ENCODE peak calls at places on chromosomes 4 and X, in five cellular contexts. I is H9, L is IMR-90, A is neuronal stem cell, Y is trophoblast cell. K is an unnamed sample.

GRCh38 chr4:185805979-185806378 is 6.0 kb downstream of the SORBS2 start:
- DNase-seq in I (no peak), L (no peak), A (no peak), Y (no peak), K (no peak)

GRCh38 chrX:153995504-153995903 is 22.9 kb downstream of the TMEM187 start:
- DNase-seq in I (no peak), L (no peak), A (no peak), Y (no peak), K (no peak)

GRCh38 chr4:73103799-73104503 is 34.4 kb upstream of the COX18 start:
- DNase-seq in I (no peak), L (peak), A (no peak), Y (no peak), K (no peak)

GRCh38 chr4:173494013-173494970 is 35.7 kb downstream of the HAND2 start:
- DNase-seq in I (peak), L (peak), A (no peak), Y (peak), K (peak)

GRCh38 chr4:15303052-15303641 is 124.7 kb upstream of the C1QTNF7 start:
- DNase-seq in I (no peak), L (peak), A (no peak), Y (peak), K (no peak)

GRCh38 chrX:46573896-46574336 is 351 bp downstream of the CHST7 start:
- DNase-seq in I (peak), L (peak), A (peak), Y (no peak), K (peak)

GRCh38 chr4:98434816-98435215 is 173.6 kb downstream of the RAP1GDS1 start:
- DNase-seq in I (no peak), L (no peak), A (no peak), Y (no peak), K (no peak)

GRCh38 chr4:55118397-55118796 is 7.0 kb downstream of the KDR start:
- DNase-seq in I (no peak), L (no peak), A (no peak), Y (no peak), K (no peak)

GRCh38 chr4:1230316-1230715 is 18.6 kb downstream of the CTBP1 start:
- DNase-seq in I (no peak), L (no peak), A (no peak), Y (no peak), K (no peak)

GRCh38 chr4:18020145-18020670 is 1.3 kb downstream of the LCORL start:
- DNase-seq in I (peak), L (peak), A (no peak), Y (no peak), K (no peak)

GRCh38 chr4:24657768-24658617 is 73.6 kb upstream of the DHX15 start:
- DNase-seq in I (no peak), L (peak), A (no peak), Y (peak), K (no peak)

GRCh38 chr4:24595662-24596061 is 11.3 kb upstream of the DHX15 start:
- DNase-seq in I (no peak), L (no peak), A (no peak), Y (no peak), K (no peak)

GRCh38 chr4:54800831-54801530 is 143.2 kb downstream of the KIT start:
- DNase-seq in I (no peak), L (no peak), A (no peak), Y (no peak), K (no peak)

GRCh38 chrX:40671126-40671525 is 23.8 kb upstream of the CXorf38 start:
- DNase-seq in I (no peak), L (no peak), A (no peak), Y (no peak), K (no peak)

GRCh38 chrX:10017866-10018265 is 50.7 kb downstream of the CLDN34 start:
- DNase-seq in I (no peak), L (peak), A (no peak), Y (no peak), K (no peak)

GRCh38 chr4:169064281-169064680 is 54.2 kb upstream of the CBR4 start:
- DNase-seq in I (no peak), L (no peak), A (no peak), Y (no peak), K (no peak)

GRCh38 chr4:77385124-77385969 is 220.3 kb upstream of the CXCL13 start:
- DNase-seq in I (peak), L (peak), A (peak), Y (peak), K (peak)

GRCh38 chrX:41688835-41689234 is at the start of gene GPR34:
- DNase-seq in I (no peak), L (no peak), A (no peak), Y (no peak), K (no peak)

GRCh38 chrX:45517090-45517973 is 316.7 kb upstream of the DIPK2B start:
- DNase-seq in I (no peak), L (peak), A (no peak), Y (no peak), K (no peak)

GRCh38 chrX:11446951-11447350 is 153.7 kb downstream of the AMELX start:
- DNase-seq in I (no peak), L (peak), A (no peak), Y (no peak), K (no peak)

GRCh38 chr4:3340703-3341088 is 47.9 kb downstream of the RGS12 start:
- DNase-seq in I (no peak), L (no peak), A (no peak), Y (no peak), K (no peak)

GRCh38 chr4:165761968-165762367 is 111.1 kb upstream of the TLL1 start:
- DNase-seq in I (no peak), L (no peak), A (no peak), Y (no peak), K (no peak)

GRCh38 chrX:2490634-2491033 is 10.1 kb downstream of the DHRSX start:
- DNase-seq in I (no peak), L (no peak), A (no peak), Y (no peak), K (no peak)

GRCh38 chr4:31104596-31104995 is 384.4 kb downstream of the PCDH7 start:
- DNase-seq in I (no peak), L (no peak), A (no peak), Y (no peak), K (no peak)

GRCh38 chrX:40622741-40623536 is at the start of gene MPC1L:
- DNase-seq in I (peak), L (no peak), A (no peak), Y (no peak), K (no peak)

GRCh38 chr4:14924945-14925344 is 77.3 kb upstream of the CPEB2 start:
- DNase-seq in I (no peak), L (no peak), A (no peak), Y (no peak), K (no peak)

GRCh38 chr4:74202062-74202586 is 44.2 kb downstream of the MTHFD2L start:
- DNase-seq in I (no peak), L (peak), A (no peak), Y (no peak), K (no peak)

GRCh38 chr4:26058537-26058936 is 144.5 kb downstream of the SMIM20 start:
- DNase-seq in I (no peak), L (no peak), A (no peak), Y (peak), K (no peak)

GRCh38 chr4:101958547-101958946 is 168.0 kb downstream of the BANK1 start:
- DNase-seq in I (no peak), L (no peak), A (no peak), Y (no peak), K (no peak)

GRCh38 chr4:3135155-3136011 is 60.9 kb downstream of the HTT start:
- DNase-seq in I (no peak), L (no peak), A (no peak), Y (no peak), K (no peak)

GRCh38 chr4:40763228-40763716 is 13.5 kb downstream of the NSUN7 start:
- DNase-seq in I (no peak), L (peak), A (no peak), Y (no peak), K (no peak)

GRCh38 chr4:26791346-26791745 is 69.3 kb upstream of the STIM2 start:
- DNase-seq in I (no peak), L (no peak), A (no peak), Y (no peak), K (no peak)

GRCh38 chrX:71636438-71637252 is 18.3 kb upstream of the CXCR3 start:
- DNase-seq in I (no peak), L (no peak), A (no peak), Y (no peak), K (no peak)

GRCh38 chr4:1767770-1768366 is 25.2 kb upstream of the FGFR3 start:
- DNase-seq in I (peak), L (peak), A (no peak), Y (no peak), K (peak)

GRCh38 chrX:147884958-147885357 is 26.8 kb upstream of the FMR1 start:
- DNase-seq in I (no peak), L (no peak), A (no peak), Y (peak), K (no peak)

GRCh38 chrX:47030339-47030738 is 47.9 kb upstream of the RGN start:
- DNase-seq in I (no peak), L (peak), A (peak), Y (peak), K (no peak)

DNA sequence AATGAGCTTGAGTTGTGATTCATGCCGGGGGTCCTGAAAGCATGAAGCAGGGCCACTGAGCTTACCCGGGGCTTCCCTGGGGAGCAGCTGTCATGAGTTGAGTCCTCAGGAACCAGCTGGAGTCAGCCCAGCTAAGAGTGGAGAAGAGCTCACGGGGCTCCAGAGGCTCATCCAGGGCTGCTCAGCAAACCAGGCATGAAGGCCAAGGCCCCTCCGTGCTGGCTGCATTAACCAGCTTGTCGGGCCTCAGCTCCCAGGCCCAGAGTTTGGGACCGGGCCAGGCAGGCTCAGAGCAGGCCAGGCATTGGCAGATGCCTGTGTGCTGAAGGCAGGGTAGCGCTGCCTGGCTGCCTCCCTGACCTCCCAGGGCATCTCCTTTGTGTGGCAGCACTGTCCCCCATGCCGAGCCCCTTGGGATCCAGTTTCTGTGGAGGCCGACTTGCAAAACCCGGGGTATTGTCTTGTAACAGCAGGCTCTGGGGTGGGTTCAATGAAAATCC is 68.1 kb upstream of the MSX1 start:
- DNase-seq in I (no peak), L (peak), A (peak), Y (no peak), K (no peak)
- H4K91ac ChIP-seq in I (no peak), L (no peak), A (no peak), Y (no peak), K (no peak)

GRCh38 chr4:140952709-140953108 is 180.6 kb downstream of the RNF150 start:
- DNase-seq in I (no peak), L (peak), A (no peak), Y (peak), K (no peak)

GRCh38 chr4:140943887-140944515 is 187.8 kb upstream of the TBC1D9 start:
- DNase-seq in I (no peak), L (peak), A (no peak), Y (no peak), K (no peak)

GRCh38 chr4:140943486-140943885 is 187.3 kb upstream of the TBC1D9 start:
- DNase-seq in I (no peak), L (peak), A (no peak), Y (no peak), K (no peak)

GRCh38 chr4:140944539-140944938 is 188.4 kb upstream of the TBC1D9 start:
- DNase-seq in I (no peak), L (peak), A (no peak), Y (no peak), K (no peak)

GRCh38 chr4:140947507-140947906 is 185.8 kb downstream of the RNF150 start:
- DNase-seq in I (no peak), L (no peak), A (no peak), Y (no peak), K (no peak)
- H4K91ac ChIP-seq in I (no peak), L (no peak), A (no peak), Y (no peak), K (no peak)

DNA sequence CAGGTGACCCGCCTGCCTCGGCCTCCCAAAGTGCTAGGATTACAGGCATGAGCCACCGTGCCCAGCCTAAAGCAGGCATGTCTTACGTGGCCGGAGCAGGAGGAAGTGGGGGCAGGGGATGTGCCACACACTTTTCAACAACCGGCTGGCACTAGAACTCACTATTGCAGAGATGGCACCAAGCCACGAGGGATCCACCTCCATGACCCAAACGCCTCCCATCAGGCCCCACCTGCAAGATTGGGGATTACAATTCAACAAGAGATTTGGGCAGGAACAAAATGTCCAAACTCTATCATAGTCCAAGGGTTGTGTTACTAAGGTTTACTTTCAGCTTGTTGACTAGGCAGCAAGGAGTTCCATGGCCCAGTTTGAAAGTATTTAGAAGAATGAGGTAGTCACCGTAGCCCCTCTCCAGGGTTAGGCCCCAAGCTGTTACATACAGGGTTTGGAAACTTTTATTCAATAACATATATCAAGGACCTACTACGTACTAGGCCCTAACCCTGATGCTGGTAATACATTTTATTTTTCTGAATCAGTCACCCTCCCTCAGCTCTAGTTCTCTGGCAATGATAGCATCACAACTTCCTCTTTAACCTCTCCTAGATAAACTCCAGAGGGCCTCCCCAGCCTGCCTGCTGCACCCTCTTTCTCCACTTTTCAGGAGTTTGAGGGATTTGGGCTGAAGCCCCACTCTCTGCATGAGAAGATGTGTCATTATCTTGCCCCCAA is 18.0 kb upstream of the TBC1D14 start:
- DNase-seq in I (no peak), L (peak), A (no peak), Y (no peak), K (no peak)
- H4K91ac ChIP-seq in I (no peak), L (peak), A (no peak), Y (no peak), K (no peak)

DNA sequence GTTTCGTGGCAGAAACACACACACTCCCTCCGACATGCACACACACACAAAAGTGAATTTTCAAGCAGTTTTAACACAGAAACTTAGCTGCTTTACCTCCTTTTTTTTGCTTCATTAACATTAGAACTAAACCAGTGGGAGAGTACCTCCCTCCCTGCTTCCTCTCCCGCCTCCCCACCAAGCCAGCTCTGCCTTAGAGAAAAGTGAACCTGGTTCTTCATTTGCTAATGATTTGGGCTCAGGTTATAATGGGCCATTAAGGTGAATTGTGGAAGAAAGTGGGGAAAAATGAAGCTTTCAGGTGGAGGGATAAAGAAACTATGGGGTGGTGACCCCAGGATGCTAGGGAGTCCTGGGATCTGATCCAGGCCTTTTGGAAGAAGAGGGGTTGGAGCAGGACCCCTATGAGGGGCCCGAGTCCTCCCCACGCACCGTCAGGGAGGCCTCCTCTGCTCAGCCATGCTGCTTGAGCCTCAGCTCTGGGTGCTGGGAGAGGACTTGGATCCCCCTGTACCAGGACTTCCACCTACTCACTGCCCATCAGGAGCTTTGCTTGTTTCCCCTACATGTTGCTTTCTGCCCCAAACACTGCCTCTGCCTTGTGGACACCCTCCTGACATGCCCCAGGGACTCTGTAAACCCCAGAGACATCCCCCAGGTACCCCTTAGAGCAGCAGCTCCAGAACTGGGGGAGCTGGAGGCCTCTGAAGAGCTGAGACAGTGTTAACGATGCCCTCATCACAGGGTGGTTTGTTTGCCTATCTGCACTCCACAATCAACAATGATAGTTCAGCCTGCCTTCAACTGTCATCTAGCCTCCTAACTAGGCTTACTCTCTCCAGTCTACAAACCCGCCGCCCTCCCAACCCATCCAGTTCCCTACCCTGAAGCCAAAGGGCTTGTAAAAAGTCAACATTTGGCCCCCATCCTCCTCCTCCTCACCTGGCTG is 6.5 kb upstream of the JADE1 start:
- DNase-seq in I (peak), L (no peak), A (no peak), Y (no peak), K (peak)
- H4K91ac ChIP-seq in I (no peak), L (no peak), A (no peak), Y (peak), K (peak)

GRCh38 chrX:133884430-133885394 is 100.7 kb downstream of the GPC3 start:
- DNase-seq in I (no peak), L (no peak), A (no peak), Y (no peak), K (no peak)

GRCh38 chrX:133881893-133882292 is 103.5 kb downstream of the GPC3 start:
- DNase-seq in I (no peak), L (no peak), A (peak), Y (no peak), K (no peak)

GRCh38 chrX:133880032-133880443 is 105.4 kb downstream of the GPC3 start:
- DNase-seq in I (no peak), L (no peak), A (no peak), Y (no peak), K (no peak)

DNA sequence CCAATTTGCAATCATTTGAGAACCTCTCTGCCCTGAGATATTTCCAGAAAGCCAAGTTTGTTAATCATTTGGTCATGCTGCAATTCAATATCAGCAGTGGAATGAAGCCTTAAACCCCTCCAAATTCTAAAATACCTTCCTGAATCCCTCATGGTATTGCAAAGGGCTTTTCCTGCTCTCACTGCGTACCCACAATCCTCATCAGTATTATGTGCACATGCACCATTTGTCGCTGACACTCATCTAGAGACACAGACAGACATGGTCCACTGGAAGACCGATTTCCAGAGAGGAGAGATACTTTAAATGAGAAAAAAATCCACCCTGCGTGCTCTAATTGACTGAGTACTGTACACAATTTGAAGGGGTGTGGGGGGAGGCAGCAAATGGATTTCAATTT is 104.4 kb downstream of the GPC3 start:
- DNase-seq in I (no peak), L (no peak), A (no peak), Y (no peak), K (no peak)
- H4K91ac ChIP-seq in I (no peak), L (no peak), A (no peak), Y (no peak), K (no peak)

K was measured in H1.